ENCODE peak calls at places on chromosomes 7 and 10, in seven cellular contexts. G, K, Y, M, B, P and Z are unnamed samples.

GRCh38 chr10:77377034-77377433 is 260.6 kb downstream of the KCNMA1 start:
- DNase-seq in M (no peak), B (no peak), K (no peak), Y (peak), P (peak), G (no peak), Z (no peak)

GRCh38 chr7:42671627-42672026 is 240.2 kb downstream of the C7orf25 start:
- DNase-seq in P (peak), Y (no peak), M (peak), G (peak), K (peak), B (no peak), Z (no peak)

GRCh38 chr7:23287612-23288011 is 11.5 kb upstream of the MALSU1 start:
- DNase-seq in Y (no peak), K (no peak), P (no peak), B (no peak), M (no peak), G (no peak), Z (no peak)

GRCh38 chr7:2105280-2105679 is 127.5 kb downstream of the MAD1L1 start:
- DNase-seq in G (no peak), B (no peak), P (no peak), M (no peak), Y (no peak), K (no peak), Z (no peak)

GRCh38 chr10:16866861-16867260 is 49.6 kb upstream of the RSU1 start:
- DNase-seq in Y (no peak), G (no peak), B (no peak), M (no peak), P (no peak), K (no peak), Z (no peak)

GRCh38 chr10:3969876-3970666 is 185.1 kb upstream of the KLF6 start:
- DNase-seq in P (no peak), B (no peak), G (no peak), Y (no peak), M (no peak), K (no peak), Z (no peak)

GRCh38 chr10:50788951-50789904 is 49.5 kb downstream of the ASAH2B start:
- DNase-seq in G (peak), Y (peak), M (peak), K (peak), B (peak), P (peak), Z (no peak)

GRCh38 chr10:48251525-48252353 is 22.8 kb downstream of the FRMPD2 start:
- DNase-seq in G (peak), B (no peak), K (peak), M (no peak), P (no peak), Y (no peak), Z (no peak)

GRCh38 chr10:103111031-103111917 is 81.8 kb downstream of the NT5C2 start:
- DNase-seq in K (no peak), P (peak), Y (no peak), M (no peak), B (peak), G (peak), Z (no peak)

GRCh38 chr10:70893227-70894006 is 5.1 kb upstream of the PCBD1 start:
- DNase-seq in K (no peak), M (no peak), P (no peak), B (no peak), G (no peak), Y (no peak), Z (no peak)

GRCh38 chr7:100897111-100897608 is 1.5 kb upstream of the ACHE start:
- DNase-seq in K (no peak), G (peak), P (no peak), M (peak), Y (no peak), B (peak), Z (no peak)

GRCh38 chr10:70777063-70777875 is 7.9 kb downstream of the TBATA start:
- DNase-seq in B (no peak), P (no peak), K (no peak), Y (no peak), M (no peak), G (no peak), Z (no peak)

GRCh38 chr10:227014-227413 is 91.8 kb downstream of the ZMYND11 start:
- DNase-seq in P (peak), B (no peak), K (no peak), Y (no peak), G (peak), M (no peak), Z (no peak)

GRCh38 chr10:28449382-28449781 is 83.5 kb upstream of the WAC start:
- DNase-seq in K (no peak), Y (no peak), P (no peak), B (no peak), M (no peak), G (no peak), Z (no peak)

GRCh38 chr7:157004839-157005455 is 5.5 kb downstream of the MNX1 start:
- DNase-seq in K (no peak), M (no peak), Y (no peak), B (no peak), G (no peak), P (no peak), Z (no peak)

GRCh38 chr10:9712393-9712792 is 1305.3 kb upstream of the CELF2 start:
- DNase-seq in P (no peak), G (no peak), B (no peak), M (no peak), Y (no peak), K (no peak), Z (no peak)

GRCh38 chr10:44958196-44958896 is 1.3 kb upstream of the RASSF4 start:
- DNase-seq in P (peak), K (peak), M (peak), Y (peak), G (peak), B (no peak), Z (no peak)

GRCh38 chr7:118496138-118496644 is 271.7 kb downstream of the ANKRD7 start:
- DNase-seq in B (no peak), Y (no peak), M (no peak), P (no peak), K (no peak), G (no peak), Z (no peak)

GRCh38 chr7:108109216-108109908 is 20.8 kb downstream of the LAMB4 start:
- DNase-seq in K (peak), P (no peak), Y (no peak), M (peak), B (peak), G (no peak), Z (no peak)

GRCh38 chr7:77907281-77907680 is 108.7 kb downstream of the PHTF2 start:
- DNase-seq in B (no peak), K (no peak), Y (no peak), G (no peak), P (no peak), M (no peak), Z (no peak)

GRCh38 chr10:8563478-8563877 is 509.0 kb downstream of the GATA3 start:
- DNase-seq in B (no peak), P (no peak), K (no peak), Y (no peak), M (no peak), G (no peak), Z (no peak)

GRCh38 chr7:1368150-1368681 is 91.1 kb downstream of the MICALL2 start:
- DNase-seq in P (no peak), M (no peak), B (no peak), G (no peak), K (no peak), Y (no peak), Z (no peak)

GRCh38 chr10:7189909-7190308 is 220.9 kb downstream of the SFMBT2 start:
- DNase-seq in P (no peak), G (no peak), B (no peak), Y (no peak), K (no peak), M (no peak), Z (no peak)

GRCh38 chr10:103626178-103626577 is 132.7 kb downstream of the NEURL1 start:
- DNase-seq in G (no peak), Y (no peak), M (no peak), B (no peak), K (no peak), P (no peak), Z (no peak)

GRCh38 chr7:138492423-138492822 is 32.4 kb downstream of the TRIM24 start:
- DNase-seq in G (no peak), P (no peak), M (no peak), Y (no peak), K (no peak), B (no peak), Z (no peak)

GRCh38 chr10:133308431-133309110 is at the start of the genes TUBGCP2 and ZNF511:
- DNase-seq in P (peak), B (peak), K (peak), M (peak), G (peak), Y (peak), Z (no peak)

GRCh38 chr10:102247724-102248123 is 2.4 kb downstream of the GBF1 start:
- DNase-seq in G (no peak), K (no peak), P (no peak), Y (no peak), B (peak), M (no peak), Z (no peak)